ENCODE peak calls at places on chromosomes 3 and 15, in four cellular contexts. V, D, I and Z are unnamed samples.

GRCh38 chr3:105285653-105286241 is 81.0 kb upstream of the ALCAM start:
- DNase-seq in V (no peak), D (no peak), I (no peak), Z (no peak)

GRCh38 chr3:170488802-170489201 is 70.1 kb downstream of the CLDN11 start:
- DNase-seq in V (no peak), D (no peak), I (peak; percentile 68), Z (no peak)

GRCh38 chr3:43736558-43736995 is 45.8 kb downstream of the ABHD5 start:
- DNase-seq in V (no peak), D (no peak), I (peak; percentile 11), Z (no peak)

GRCh38 chr15:37016287-37016686 is 84.1 kb downstream of the MEIS2 start:
- DNase-seq in V (no peak), D (no peak), I (no peak), Z (peak; percentile 49)

GRCh38 chr15:34993413-34993812 is 5.3 kb upstream of the ZNF770 start:
- DNase-seq in V (no peak), D (no peak), I (no peak), Z (no peak)

GRCh38 chr3:161273589-161274218 is 52.6 kb downstream of the NMD3 start:
- DNase-seq in V (no peak), D (peak; percentile 50), I (peak; percentile 49), Z (no peak)

GRCh38 chr15:55993804-55994539 is 560 bp upstream of the NEDD4 start:
- DNase-seq in V (peak; percentile 22), D (peak; percentile 70), I (peak; percentile 69), Z (no peak)

GRCh38 chr3:127441764-127442163 is 148.8 kb downstream of the TPRA1 start:
- DNase-seq in V (peak; percentile 3), D (no peak), I (no peak), Z (no peak)

GRCh38 chr3:168087539-168087938 is 8.2 kb downstream of the GOLIM4 start:
- DNase-seq in V (no peak), D (no peak), I (no peak), Z (no peak)

GRCh38 chr3:102161362-102162006 is 273.3 kb upstream of the ZPLD1 start:
- DNase-seq in V (no peak), D (no peak), I (no peak), Z (no peak)

GRCh38 chr3:52281980-52282801 is 3.7 kb upstream of the WDR82 start:
- DNase-seq in V (no peak), D (no peak), I (no peak), Z (peak; percentile 13)

GRCh38 chr3:1087066-1087555 is 5.7 kb upstream of the CNTN6 start:
- DNase-seq in V (no peak), D (no peak), I (no peak), Z (no peak)

GRCh38 chr3:118991775-118992174 is 42.9 kb downstream of the IGSF11 start:
- DNase-seq in V (no peak), D (no peak), I (no peak), Z (peak; percentile 71)

GRCh38 chr3:30751610-30752299 is 142.7 kb downstream of the GADL1 start:
- DNase-seq in V (peak; percentile 33), D (peak; percentile 78), I (peak; percentile 36), Z (peak; percentile 53)

GRCh38 chr15:67094001-67094826 is 28.8 kb downstream of the SMAD3 start:
- DNase-seq in V (no peak), D (no peak), I (no peak), Z (no peak)

GRCh38 chr3:23457697-23458096 is 254.6 kb downstream of the UBE2E2 start:
- DNase-seq in V (no peak), D (no peak), I (no peak), Z (no peak)

GRCh38 chr3:116517308-116517707 is 72.0 kb upstream of the LSAMP start:
- DNase-seq in V (no peak), D (no peak), I (no peak), Z (no peak)

GRCh38 chr3:185409957-185410356 is 47.0 kb downstream of the MAP3K13 start:
- DNase-seq in V (no peak), D (no peak), I (no peak), Z (no peak)

GRCh38 chr3:19866751-19867347 is 67.2 kb downstream of the EFHB start:
- DNase-seq in V (peak; percentile 23), D (peak; percentile 63), I (peak; percentile 61), Z (peak; percentile 23)

GRCh38 chr3:32082727-32083126 is 23.7 kb upstream of the GPD1L start:
- DNase-seq in V (no peak), D (no peak), I (no peak), Z (no peak)

GRCh38 chr3:62332771-62333381 is 40.5 kb downstream of the FEZF2 start:
- DNase-seq in V (no peak), D (peak; percentile 21), I (peak; percentile 7), Z (no peak)

GRCh38 chr15:59160880-59161593 is 45.6 kb upstream of the LDHAL6B start:
- DNase-seq in V (no peak), D (peak; percentile 9), I (peak; percentile 59), Z (no peak)

GRCh38 chr3:39108309-39108708 is 829 bp downstream of the TTC21A start:
- DNase-seq in V (no peak), D (no peak), I (no peak), Z (no peak)

GRCh38 chr3:81097894-81098293 is 663.6 kb downstream of the GBE1 start:
- DNase-seq in V (no peak), D (no peak), I (no peak), Z (no peak)

GRCh38 chr15:71532994-71533393 is 277.4 kb upstream of the NR2E3 start:
- DNase-seq in V (no peak), D (no peak), I (peak; percentile 43), Z (no peak)

GRCh38 chr3:100496711-100497261 is 4.4 kb downstream of the TMEM45A start:
- DNase-seq in V (no peak), D (no peak), I (no peak), Z (no peak)

GRCh38 chr3:55897573-55898224 is 410.6 kb upstream of the WNT5A start:
- DNase-seq in V (no peak), D (peak; percentile 34), I (peak; percentile 22), Z (no peak)

GRCh38 chr15:73927003-73927475 is 777 bp downstream of the LOXL1 start:
- DNase-seq in V (peak; percentile 69), D (peak; percentile 27), I (no peak), Z (peak; percentile 79)
- H3K4me1 ChIP-seq in V (peaks cover 50% of the 10 kb centered on the region), D (peaks cover 21% of the 10 kb centered on the region), I (peaks cover 19% of the 10 kb centered on the region), Z (peaks cover 29% of the 10 kb centered on the region)

GRCh38 chr3:48016336-48016973 is at the start of gene MAP4:
- DNase-seq in V (peak; percentile 10), D (peak; percentile 37), I (peak; percentile 31), Z (no peak)
- TF ChIP-seq POLR2A in V (no peak), D (no peak), I (no peak), Z (no peak)

GRCh38 chr3:42254566-42254965 is 11.4 kb downstream of the CCK start:
- DNase-seq in V (no peak), D (no peak), I (no peak), Z (no peak)

GRCh38 chr3:42250761-42251160 is 15.2 kb downstream of the CCK start:
- DNase-seq in V (no peak), D (no peak), I (no peak), Z (no peak)

GRCh38 chr3:42257007-42257406 is 9.0 kb downstream of the CCK start:
- DNase-seq in V (no peak), D (no peak), I (no peak), Z (no peak)

DNA sequence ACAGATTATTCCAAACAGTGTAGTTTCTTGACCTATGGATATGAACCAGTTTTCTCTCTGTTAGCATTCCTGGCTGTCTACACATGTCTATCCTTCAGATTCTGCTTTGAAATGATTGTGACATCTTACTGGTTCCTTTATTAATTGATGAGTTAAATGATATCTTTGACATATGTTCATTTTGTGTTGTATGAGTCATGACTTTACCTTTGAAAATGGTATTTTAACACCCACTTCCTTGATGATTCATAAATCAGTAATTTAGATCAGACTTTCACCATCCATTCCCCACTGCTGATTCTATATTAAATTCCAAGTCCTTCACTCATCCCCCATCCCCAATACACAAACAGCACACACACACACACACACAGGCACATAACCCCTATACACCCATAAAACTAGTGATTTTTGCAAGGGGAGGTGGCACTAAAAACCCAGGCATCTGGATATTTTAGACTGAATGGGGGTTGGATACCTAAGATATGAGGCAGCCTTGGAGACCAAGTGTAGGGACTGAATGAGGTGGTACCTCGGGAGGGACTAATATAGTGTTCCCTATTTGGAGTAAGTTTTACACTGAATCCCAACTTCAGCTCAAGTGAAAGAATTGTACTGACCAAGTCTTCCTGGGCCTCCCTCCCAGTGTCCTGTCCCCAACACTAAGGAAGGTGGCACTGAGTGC is 9.7 kb downstream of the CCK start:
- DNase-seq in V (no peak), D (peak; percentile 37), I (peak; percentile 23), Z (no peak)
- H3K4me1 ChIP-seq in V (no peaks in the 10 kb centered on the region), D (peaks cover 12% of the 10 kb centered on the region), I (peaks cover 18% of the 10 kb centered on the region), Z (no peaks in the 10 kb centered on the region)

GRCh38 chr15:90691982-90692773 is 25.0 kb upstream of the BLM start:
- DNase-seq in V (no peak), D (no peak), I (no peak), Z (no peak)
- TF ChIP-seq POLR2A in V (no peak), D (no peak), I (no peak), Z (no peak)

DNA sequence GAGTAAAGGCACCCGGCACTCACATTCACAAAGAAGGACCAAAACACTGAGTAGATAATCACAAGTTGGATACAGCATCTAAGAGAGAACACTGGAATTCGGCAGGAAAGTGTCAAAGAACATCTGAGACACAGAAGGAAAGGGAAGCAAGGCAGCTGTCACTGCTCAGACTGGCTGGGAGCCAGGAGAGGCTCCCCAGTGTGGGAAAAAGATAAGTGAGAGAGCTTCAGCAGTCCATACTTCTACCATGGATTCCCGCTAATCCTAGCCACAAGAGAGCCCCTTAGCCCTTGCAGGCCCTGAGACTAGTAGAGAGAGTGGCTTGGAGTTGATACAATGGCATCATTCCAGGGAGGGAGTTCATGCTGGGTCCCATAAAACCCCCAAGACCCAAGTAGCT is 36.7 kb upstream of the CP start:
- DNase-seq in V (peak; percentile 38), D (no peak), I (no peak), Z (no peak)
- H3K4me1 ChIP-seq in V (no peaks in the 10 kb centered on the region), D (no peaks in the 10 kb centered on the region), I (peaks cover 7% of the 10 kb centered on the region), Z (no peaks in the 10 kb centered on the region)

DNA sequence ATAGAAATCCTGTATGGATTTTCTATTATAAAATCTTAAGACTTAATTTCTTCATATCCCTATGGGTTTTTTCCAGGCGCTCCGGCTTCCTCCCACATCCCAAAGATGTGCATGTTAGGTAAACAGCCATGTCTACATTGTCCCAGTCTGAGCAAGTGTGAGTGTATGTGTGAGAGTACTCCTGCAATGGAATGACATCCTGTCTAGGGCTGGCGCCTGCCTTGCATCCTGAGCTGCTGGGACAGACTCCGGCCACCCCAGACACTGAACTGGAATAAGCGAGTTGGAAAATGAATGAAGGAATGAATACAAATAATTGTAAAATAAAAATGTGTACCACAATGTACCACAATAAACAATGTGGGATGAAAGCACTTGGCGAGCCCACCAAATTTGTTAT is 69.2 kb downstream of the RFTN1 start:
- DNase-seq in V (no peak), D (no peak), I (no peak), Z (no peak)
- TF ChIP-seq POLR2A in V (no peak), D (no peak), I (no peak), Z (no peak)

GRCh38 chr3:134328846-134329245 is 45.4 kb downstream of the AMOTL2 start:
- DNase-seq in V (no peak), D (no peak), I (no peak), Z (no peak)
- H3K4me1 ChIP-seq in V (peaks cover 43% of the 10 kb centered on the region), D (peaks cover 31% of the 10 kb centered on the region), I (peaks cover 94% of the 10 kb centered on the region), Z (peaks cover 22% of the 10 kb centered on the region)